ENCODE peak calls at places on chromosome 3, in eight cellular contexts. One of them, this sample, is unnamed.

GRCh38 chr3:69009559-69010410 is 3.7 kb downstream of the EOGT start:
- DNase-seq in midbrain: no peak
- DNase-seq in activated naive CD4-positive, alpha-beta T cell treated with anti-CD3 and anti-CD28 coated beads, Interleukin-2, amount 50 U/mL, for 72 hours: no peak
- DNase-seq in OCI-M1: no peak
- DNase-seq in substantia nigra: no peak
- DNase-seq in RWPE1: no peak
- DNase-seq in fibroblast of mammary gland: peak; percentile 85
- DNase-seq in dorsolateral prefrontal cortex: no peak
- DNase-seq in this sample: no peak

GRCh38 chr3:128545120-128545752 is 52.2 kb upstream of the GATA2 start:
- DNase-seq in midbrain: no peak
- DNase-seq in activated naive CD4-positive, alpha-beta T cell treated with anti-CD3 and anti-CD28 coated beads, Interleukin-2, amount 50 U/mL, for 72 hours: no peak
- DNase-seq in OCI-M1: no peak
- DNase-seq in substantia nigra: no peak
- DNase-seq in RWPE1: no peak
- DNase-seq in fibroblast of mammary gland: no peak
- DNase-seq in dorsolateral prefrontal cortex: no peak
- DNase-seq in this sample: no peak

GRCh38 chr3:53154731-53155320 is 6.2 kb upstream of the PRKCD start:
- DNase-seq in midbrain: peak; percentile 55
- DNase-seq in activated naive CD4-positive, alpha-beta T cell treated with anti-CD3 and anti-CD28 coated beads, Interleukin-2, amount 50 U/mL, for 72 hours: no peak
- DNase-seq in OCI-M1: no peak
- DNase-seq in substantia nigra: peak; percentile 10
- DNase-seq in RWPE1: peak; percentile 35
- DNase-seq in fibroblast of mammary gland: no peak
- DNase-seq in dorsolateral prefrontal cortex: no peak
- DNase-seq in this sample: no peak

GRCh38 chr3:153448146-153448870 is 286.3 kb downstream of the RAP2B start:
- DNase-seq in midbrain: no peak
- DNase-seq in activated naive CD4-positive, alpha-beta T cell treated with anti-CD3 and anti-CD28 coated beads, Interleukin-2, amount 50 U/mL, for 72 hours: no peak
- DNase-seq in OCI-M1: no peak
- DNase-seq in substantia nigra: no peak
- DNase-seq in RWPE1: no peak
- DNase-seq in fibroblast of mammary gland: no peak
- DNase-seq in dorsolateral prefrontal cortex: no peak
- DNase-seq in this sample: no peak

GRCh38 chr3:161560006-161560637 is 63.5 kb downstream of the OTOL1 start:
- DNase-seq in midbrain: peak; percentile 83
- DNase-seq in activated naive CD4-positive, alpha-beta T cell treated with anti-CD3 and anti-CD28 coated beads, Interleukin-2, amount 50 U/mL, for 72 hours: no peak
- DNase-seq in OCI-M1: peak; percentile 63
- DNase-seq in substantia nigra: peak; percentile 15
- DNase-seq in RWPE1: peak; percentile 17
- DNase-seq in fibroblast of mammary gland: peak; percentile 72
- DNase-seq in dorsolateral prefrontal cortex: peak; percentile 33
- DNase-seq in this sample: peak; percentile 51

GRCh38 chr3:140822381-140823047 is 119.1 kb upstream of the SLC25A36 start:
- DNase-seq in midbrain: no peak
- DNase-seq in activated naive CD4-positive, alpha-beta T cell treated with anti-CD3 and anti-CD28 coated beads, Interleukin-2, amount 50 U/mL, for 72 hours: no peak
- DNase-seq in OCI-M1: no peak
- DNase-seq in substantia nigra: no peak
- DNase-seq in RWPE1: no peak
- DNase-seq in fibroblast of mammary gland: no peak
- DNase-seq in dorsolateral prefrontal cortex: no peak
- DNase-seq in this sample: no peak

GRCh38 chr3:16242177-16242576 is 22.6 kb downstream of the DPH3 start:
- DNase-seq in midbrain: no peak
- DNase-seq in activated naive CD4-positive, alpha-beta T cell treated with anti-CD3 and anti-CD28 coated beads, Interleukin-2, amount 50 U/mL, for 72 hours: no peak
- DNase-seq in OCI-M1: peak; percentile 17
- DNase-seq in substantia nigra: no peak
- DNase-seq in RWPE1: no peak
- DNase-seq in fibroblast of mammary gland: no peak
- DNase-seq in dorsolateral prefrontal cortex: no peak
- DNase-seq in this sample: no peak

GRCh38 chr3:8324727-8325126 is 176.9 kb upstream of the LMCD1 start:
- DNase-seq in midbrain: peak; percentile 63
- DNase-seq in activated naive CD4-positive, alpha-beta T cell treated with anti-CD3 and anti-CD28 coated beads, Interleukin-2, amount 50 U/mL, for 72 hours: no peak
- DNase-seq in OCI-M1: peak; percentile 94
- DNase-seq in substantia nigra: peak; percentile 4
- DNase-seq in RWPE1: no peak
- DNase-seq in fibroblast of mammary gland: peak; percentile 50
- DNase-seq in dorsolateral prefrontal cortex: no peak
- DNase-seq in this sample: no peak

GRCh38 chr3:194215392-194215791 is 79.4 kb downstream of the HES1 start:
- DNase-seq in midbrain: no peak
- DNase-seq in activated naive CD4-positive, alpha-beta T cell treated with anti-CD3 and anti-CD28 coated beads, Interleukin-2, amount 50 U/mL, for 72 hours: no peak
- DNase-seq in OCI-M1: no peak
- DNase-seq in substantia nigra: no peak
- DNase-seq in RWPE1: no peak
- DNase-seq in fibroblast of mammary gland: no peak
- DNase-seq in dorsolateral prefrontal cortex: no peak
- DNase-seq in this sample: no peak

GRCh38 chr3:20905210-20905805 is 719.3 kb upstream of the SGO1 start:
- DNase-seq in midbrain: no peak
- DNase-seq in activated naive CD4-positive, alpha-beta T cell treated with anti-CD3 and anti-CD28 coated beads, Interleukin-2, amount 50 U/mL, for 72 hours: no peak
- DNase-seq in OCI-M1: peak; percentile 92
- DNase-seq in substantia nigra: no peak
- DNase-seq in RWPE1: no peak
- DNase-seq in fibroblast of mammary gland: peak; percentile 2
- DNase-seq in dorsolateral prefrontal cortex: no peak
- DNase-seq in this sample: no peak